ENCODE peak calls at places on chromosomes 4 and X, in nine cellular contexts. Z, Y, W, N, K, M, O, V and U are unnamed samples.

GRCh38 chrX:130626521-130626920 is 224.7 kb downstream of the RBMX2 start:
- DNase-seq in Z (no peak), Y (no peak), W (peak), N (no peak), K (no peak), M (no peak), O (no peak), V (no peak), U (no peak)

GRCh38 chrX:11040405-11040804 is 70.7 kb upstream of the HCCS start:
- DNase-seq in Z (no peak), Y (no peak), W (no peak), N (no peak), K (no peak), M (no peak), O (no peak), V (no peak), U (no peak)

GRCh38 chrX:7158468-7158990 is 10.6 kb upstream of the PUDP start:
- DNase-seq in Z (no peak), Y (no peak), W (no peak), N (no peak), K (no peak), M (no peak), O (no peak), V (no peak), U (no peak)

GRCh38 chr4:55398461-55398860 is 2.7 kb downstream of the TMEM165 start:
- DNase-seq in Z (no peak), Y (no peak), W (no peak), N (no peak), K (no peak), M (no peak), O (no peak), V (no peak), U (no peak)

GRCh38 chrX:127030011-127030738 is 210.6 kb downstream of the PRR32 start:
- DNase-seq in Z (no peak), Y (no peak), W (no peak), N (no peak), K (no peak), M (no peak), O (no peak), V (no peak), U (no peak)

GRCh38 chrX:71100581-71101505 is 5.2 kb downstream of the FOXO4 start:
- DNase-seq in Z (no peak), Y (no peak), W (no peak), N (no peak), K (no peak), M (no peak), O (no peak), V (no peak), U (no peak)

GRCh38 chr4:16439003-16439402 is 212.7 kb upstream of the TAPT1 start:
- DNase-seq in Z (no peak), Y (no peak), W (no peak), N (no peak), K (no peak), M (no peak), O (no peak), V (no peak), U (no peak)

GRCh38 chr4:145533011-145533410 is 51.4 kb downstream of the SMAD1 start:
- DNase-seq in Z (no peak), Y (no peak), W (no peak), N (no peak), K (no peak), M (no peak), O (no peak), V (no peak), U (no peak)

GRCh38 chrX:82757614-82758013 is 750.5 kb upstream of the POU3F4 start:
- DNase-seq in Z (no peak), Y (no peak), W (no peak), N (no peak), K (no peak), M (no peak), O (no peak), V (no peak), U (no peak)

GRCh38 chr4:42412251-42412650 is 15.0 kb downstream of the SHISA3 start:
- DNase-seq in Z (no peak), Y (no peak), W (peak), N (no peak), K (no peak), M (no peak), O (no peak), V (no peak), U (no peak)

GRCh38 chr4:184763150-184763780 is 29.4 kb upstream of the CENPU start:
- DNase-seq in Z (no peak), Y (no peak), W (no peak), N (no peak), K (peak), M (no peak), O (no peak), V (no peak), U (no peak)

GRCh38 chrX:152733261-152733975 is at the start of the genes CSAG1 and MAGEA12:
- DNase-seq in Z (no peak), Y (peak), W (no peak), N (no peak), K (no peak), M (peak), O (no peak), V (no peak), U (no peak)

GRCh38 chr4:5433196-5433595 is 275.2 kb downstream of the EVC2 start:
- DNase-seq in Z (no peak), Y (no peak), W (no peak), N (no peak), K (no peak), M (no peak), O (no peak), V (no peak), U (peak)

GRCh38 chrX:113389846-113390245 is 549.2 kb upstream of the AMOT start:
- DNase-seq in Z (no peak), Y (no peak), W (no peak), N (no peak), K (no peak), M (no peak), O (no peak), V (no peak), U (no peak)

GRCh38 chr4:183960021-183960420 is 54.9 kb downstream of the STOX2 start:
- DNase-seq in Z (peak), Y (no peak), W (no peak), N (peak), K (peak), M (no peak), O (peak), V (peak), U (no peak)

GRCh38 chr4:134756456-134756855 is 554.9 kb upstream of the PABPC4L start:
- DNase-seq in Z (no peak), Y (no peak), W (no peak), N (no peak), K (no peak), M (no peak), O (no peak), V (no peak), U (no peak)

GRCh38 chrX:21373637-21374162 is 518 bp upstream of the CNKSR2 start:
- DNase-seq in Z (peak), Y (no peak), W (no peak), N (no peak), K (no peak), M (no peak), O (no peak), V (no peak), U (no peak)

GRCh38 chr4:84568496-84568895 is 14.4 kb upstream of the CDS1 start:
- DNase-seq in Z (no peak), Y (no peak), W (no peak), N (no peak), K (no peak), M (no peak), O (no peak), V (no peak), U (no peak)

GRCh38 chrX:1813809-1814208 is 198.9 kb downstream of the ASMT start:
- DNase-seq in Z (no peak), Y (no peak), W (no peak), N (no peak), K (no peak), M (no peak), O (no peak), V (no peak), U (no peak)

GRCh38 chrX:30883141-30883540 is 5.9 kb downstream of the TAB3 start:
- DNase-seq in Z (no peak), Y (no peak), W (no peak), N (no peak), K (no peak), M (no peak), O (no peak), V (no peak), U (no peak)

GRCh38 chr4:116118216-116118615 is 967.2 kb downstream of the TRAM1L1 start:
- DNase-seq in Z (peak), Y (no peak), W (no peak), N (no peak), K (no peak), M (peak), O (no peak), V (no peak), U (no peak)

GRCh38 chr4:137226900-137227299 is 305.4 kb downstream of the PCDH18 start:
- DNase-seq in Z (peak), Y (no peak), W (no peak), N (no peak), K (no peak), M (no peak), O (peak), V (no peak), U (no peak)

GRCh38 chr4:173522160-173522873 is 7.7 kb downstream of the HAND2 start:
- DNase-seq in Z (peak), Y (no peak), W (no peak), N (peak), K (peak), M (no peak), O (peak), V (no peak), U (no peak)

GRCh38 chr4:176839656-176840055 is 46.9 kb upstream of the VEGFC start:
- DNase-seq in Z (no peak), Y (no peak), W (no peak), N (no peak), K (no peak), M (no peak), O (no peak), V (no peak), U (no peak)

GRCh38 chr4:94728056-94728766 is 29.5 kb upstream of the BMPR1B start:
- DNase-seq in Z (no peak), Y (no peak), W (no peak), N (no peak), K (no peak), M (no peak), O (no peak), V (no peak), U (no peak)

GRCh38 chr4:125049711-125050110 is 265.0 kb upstream of the FAT4 start:
- DNase-seq in Z (no peak), Y (no peak), W (no peak), N (no peak), K (no peak), M (no peak), O (no peak), V (no peak), U (no peak)

GRCh38 chr4:3291969-3292570 is 751 bp upstream of the RGS12 start:
- DNase-seq in Z (peak), Y (no peak), W (no peak), N (peak), K (peak), M (no peak), O (peak), V (no peak), U (peak)

GRCh38 chr4:7458066-7458425 is 23.3 kb upstream of the PSAPL1 start:
- DNase-seq in Z (no peak), Y (no peak), W (no peak), N (no peak), K (no peak), M (no peak), O (no peak), V (no peak), U (no peak)

GRCh38 chr4:47860305-47860704 is 22.4 kb upstream of the CORIN start:
- DNase-seq in Z (no peak), Y (no peak), W (no peak), N (no peak), K (no peak), M (no peak), O (no peak), V (no peak), U (no peak)

GRCh38 chrX:153782324-153782723 is 1.5 kb downstream of the SRPK3 start:
- DNase-seq in Z (peak), Y (peak), W (no peak), N (no peak), K (no peak), M (no peak), O (peak), V (peak), U (no peak)

GRCh38 chr4:24655971-24656370 is 71.6 kb upstream of the DHX15 start:
- DNase-seq in Z (no peak), Y (no peak), W (no peak), N (no peak), K (no peak), M (no peak), O (no peak), V (no peak), U (no peak)

GRCh38 chr4:155759372-155760252 is 791 bp downstream of the GUCY1B1 start:
- DNase-seq in Z (no peak), Y (no peak), W (no peak), N (no peak), K (peak), M (no peak), O (peak), V (peak), U (peak)